ENCODE peak calls at places on chromosomes 13 and 19, in seven cellular contexts. N is progenitor cell of endocrine pancreas; C is CD4-positive, alpha-beta T cell; E is IMR-90; A is astrocyte of the spinal cord; G is endodermal cell; K is choroid plexus epithelial cell. W is an unnamed sample.

GRCh38 chr19:31772915-31773314 is 423.7 kb upstream of the TSHZ3 start:
- DNase-seq in G (no peak), N (no peak), C (no peak), E (no peak), K (no peak), A (no peak), W (no peak)

GRCh38 chr13:22596157-22596863 is 584.5 kb upstream of the SGCG start:
- DNase-seq in E (no peak), N (no peak), G (no peak), C (no peak), A (no peak), K (no peak), W (no peak)

GRCh38 chr13:49733181-49733951 is 42.1 kb upstream of the EBPL start:
- DNase-seq in C (no peak), N (no peak), G (no peak), K (peak), E (peak), A (no peak), W (no peak)

GRCh38 chr19:2042485-2043268 is 8.4 kb downstream of the MKNK2 start:
- DNase-seq in C (no peak), E (no peak), A (no peak), G (no peak), K (no peak), N (no peak), W (no peak)

GRCh38 chr13:99265823-99266426 is 7.7 kb upstream of the GPR18 start:
- DNase-seq in E (peak), K (peak), A (peak), N (no peak), G (no peak), C (no peak), W (peak)

GRCh38 chr13:53301449-53301848 is 272.8 kb downstream of the OLFM4 start:
- DNase-seq in E (no peak), K (no peak), C (no peak), N (no peak), G (no peak), A (no peak), W (no peak)

GRCh38 chr13:113928701-113929627 is 44.9 kb downstream of the C13orf46 start:
- DNase-seq in K (peak), G (peak), C (no peak), N (no peak), E (peak), A (peak), W (no peak)

GRCh38 chr13:43489168-43489730 is 297.5 kb downstream of the ENOX1 start:
- DNase-seq in E (no peak), A (no peak), G (no peak), C (no peak), K (no peak), N (no peak), W (no peak)

GRCh38 chr19:40609561-40610395 is 8.6 kb downstream of the LTBP4 start:
- DNase-seq in G (peak), E (no peak), C (peak), N (peak), K (peak), A (peak), W (peak)

GRCh38 chr19:45773384-45773783 is 4.3 kb upstream of the SIX5 start:
- DNase-seq in K (no peak), C (no peak), N (no peak), G (no peak), E (no peak), A (no peak), W (no peak)

GRCh38 chr13:110856941-110857835 is 57.7 kb downstream of the ANKRD10 start:
- DNase-seq in N (no peak), G (peak), C (no peak), A (no peak), E (no peak), K (no peak), W (no peak)

GRCh38 chr13:27770809-27771208 is 21.5 kb upstream of the GSX1 start:
- DNase-seq in K (peak), N (no peak), G (peak), C (no peak), A (no peak), E (peak), W (peak)

GRCh38 chr19:29634002-29634401 is 27.9 kb downstream of the POP4 start:
- DNase-seq in K (no peak), E (no peak), A (no peak), N (no peak), C (no peak), G (no peak), W (no peak)

GRCh38 chr19:33064117-33064777 is 441 bp downstream of the RHPN2 start:
- DNase-seq in C (peak), G (peak), A (no peak), K (no peak), E (no peak), N (peak), W (peak)

GRCh38 chr19:42511340-42511739 is 16.9 kb downstream of the CEACAM1 start:
- DNase-seq in N (no peak), C (no peak), E (no peak), G (no peak), K (no peak), A (no peak), W (no peak)

GRCh38 chr13:30151398-30151797 is 156.0 kb downstream of the KATNAL1 start:
- DNase-seq in N (no peak), K (no peak), C (no peak), E (no peak), A (no peak), G (no peak), W (no peak)

GRCh38 chr19:19059837-19060611 is 3.8 kb upstream of the SLC25A42 start:
- DNase-seq in G (no peak), K (no peak), E (no peak), N (no peak), A (no peak), C (no peak), W (no peak)

GRCh38 chr13:42398542-42398941 is 126.6 kb downstream of the AKAP11 start:
- DNase-seq in G (no peak), E (no peak), N (no peak), C (no peak), A (no peak), K (peak), W (no peak)

GRCh38 chr13:46728777-46729176 is 68.2 kb downstream of the ESD start:
- DNase-seq in K (peak), E (no peak), A (no peak), C (no peak), N (no peak), G (peak), W (peak)

GRCh38 chr13:27043013-27043412 is 128.6 kb downstream of the USP12 start:
- DNase-seq in C (no peak), E (peak), A (peak), N (no peak), G (no peak), K (peak), W (no peak)

GRCh38 chr13:85313761-85314503 is 485.3 kb downstream of the SLITRK6 start:
- DNase-seq in A (peak), G (peak), K (peak), N (no peak), E (peak), C (no peak), W (no peak)

GRCh38 chr19:3184847-3185481 is 766 bp upstream of the NCLN start:
- DNase-seq in G (no peak), N (no peak), K (peak), E (no peak), C (peak), A (no peak), W (peak)

GRCh38 chr13:90420683-90421082 is 926.8 kb upstream of the MIR17HG start:
- DNase-seq in C (no peak), N (no peak), A (no peak), E (peak), G (no peak), K (peak), W (no peak)

GRCh38 chr13:50379584-50379983 is 364.3 kb downstream of the KCNRG start:
- DNase-seq in G (no peak), C (no peak), E (no peak), N (no peak), K (no peak), A (no peak), W (no peak)

GRCh38 chr19:55898911-55899310 is 33.2 kb downstream of the NLRP13 start:
- DNase-seq in C (no peak), N (no peak), G (no peak), K (no peak), A (no peak), E (no peak), W (no peak)

GRCh38 chr19:8699908-8700307 is 1.3 kb upstream of the ACTL9 start:
- DNase-seq in K (no peak), E (no peak), N (no peak), G (no peak), A (no peak), C (no peak), W (no peak)

GRCh38 chr19:8696993-8697392 is 1.6 kb downstream of the ACTL9 start:
- DNase-seq in E (no peak), N (no peak), C (no peak), K (no peak), G (no peak), A (no peak), W (no peak)

GRCh38 chr19:8695911-8696310 is 2.7 kb downstream of the ACTL9 start:
- DNase-seq in G (no peak), N (no peak), K (no peak), E (no peak), A (no peak), C (no peak), W (no peak)

GRCh38 chr19:8697671-8698432 is 743 bp downstream of the ACTL9 start:
- DNase-seq in A (no peak), K (no peak), G (peak), N (no peak), C (no peak), E (no peak), W (no peak)

DNA sequence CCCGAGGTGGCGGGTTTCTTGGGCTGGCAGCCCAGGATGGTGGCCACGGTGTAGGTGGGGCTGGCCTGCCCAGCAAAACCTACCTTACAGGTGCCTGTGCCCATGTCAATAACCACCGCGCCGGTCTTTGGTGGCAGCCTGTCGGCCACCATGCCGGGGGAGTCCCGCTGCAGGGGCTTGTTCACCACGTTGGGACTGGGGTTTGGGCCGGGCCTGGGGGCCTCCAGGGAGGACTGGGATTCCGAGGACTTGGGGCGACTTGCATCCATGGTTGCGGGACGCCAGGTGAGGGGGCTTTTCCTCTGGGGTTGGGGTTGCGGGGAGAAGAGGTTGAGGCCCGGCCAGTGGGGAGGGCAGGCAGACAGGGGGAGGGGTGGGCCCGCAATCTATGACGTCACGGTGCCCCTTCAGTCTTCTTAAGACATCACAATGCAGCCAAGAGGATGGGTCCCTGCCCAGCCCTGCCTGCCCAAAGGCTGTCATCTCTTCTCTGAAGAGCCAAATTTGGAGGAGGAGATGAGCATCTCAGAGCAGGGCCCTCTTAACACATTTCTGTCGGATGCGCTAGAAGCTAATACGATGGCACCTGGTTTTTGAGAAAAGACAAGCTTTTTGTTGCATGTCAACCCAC is at the start of gene ACTL9:
- DNase-seq in E (no peak), K (no peak), N (no peak), A (no peak), G (no peak), C (no peak), W (no peak)
- TF ChIP-seq CTCF in E (no peak), K (no peak), N (no peak), A (no peak), G (no peak), C (no peak), W (no peak)

DNA sequence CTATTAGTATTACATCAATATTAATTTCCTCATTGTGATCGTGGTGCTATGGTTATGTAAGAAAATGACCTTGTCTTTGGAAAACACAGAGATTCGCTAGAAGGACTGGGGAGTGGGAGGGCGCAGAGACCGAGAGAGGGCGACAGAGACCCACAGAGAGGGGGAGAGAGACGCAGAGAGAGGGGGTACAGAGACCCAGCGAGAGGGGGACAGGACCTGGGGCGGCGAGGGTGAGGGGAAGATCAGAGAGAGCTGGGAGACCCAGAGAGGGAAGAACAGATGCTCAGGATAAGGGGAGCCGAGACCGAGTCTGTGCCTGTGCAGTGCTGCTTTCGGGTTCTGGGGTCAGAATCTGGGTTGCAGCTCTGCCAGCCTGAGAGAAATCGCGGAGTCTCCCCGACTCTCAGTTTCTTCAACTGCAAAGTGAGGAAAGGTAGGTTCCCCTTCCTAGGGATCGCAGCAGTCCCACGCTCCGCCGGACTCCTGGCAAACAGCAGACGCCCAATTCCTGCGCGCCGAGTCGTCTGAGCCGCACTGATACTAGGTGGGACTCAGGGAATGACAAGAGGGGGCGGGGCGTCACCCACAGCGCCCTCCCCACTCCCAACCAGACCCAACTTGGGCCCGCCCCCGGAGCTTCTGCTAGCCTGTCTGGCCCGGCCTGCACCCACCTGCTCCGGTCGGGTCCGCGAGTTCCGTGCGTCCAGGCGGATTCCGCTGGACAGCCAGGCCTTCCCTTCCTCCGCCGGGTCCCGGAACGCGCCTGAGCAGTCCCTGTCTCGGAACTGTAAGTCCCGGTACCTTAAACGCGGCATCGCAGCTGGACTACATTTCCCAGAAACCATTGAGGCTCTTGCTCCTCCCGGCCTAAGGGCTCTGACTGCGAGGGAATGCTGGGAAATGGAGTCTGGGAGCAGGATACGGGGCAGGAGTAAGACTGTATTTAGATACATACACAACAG is 15.3 kb downstream of the IZUMO2 start:
- DNase-seq in A (peak), G (peak), K (peak), E (peak), C (peak), N (peak), W (peak)
- TF ChIP-seq CTCF in A (peak), G (peak), K (peak), E (peak), C (peak), N (peak), W (no peak)

GRCh38 chr13:36857273-36857672 is 38.3 kb downstream of the RFXAP start:
- DNase-seq in E (no peak), C (no peak), N (no peak), K (no peak), G (no peak), A (no peak), W (no peak)
- TF ChIP-seq CTCF in E (no peak), C (no peak), N (no peak), K (no peak), G (no peak), A (no peak), W (no peak)

GRCh38 chr13:39279077-39279476 is 240.8 kb downstream of the NHLRC3 start:
- DNase-seq in E (no peak), G (no peak), C (no peak), N (no peak), K (no peak), A (no peak), W (no peak)
- TF ChIP-seq CTCF in E (no peak), G (no peak), C (no peak), N (no peak), K (no peak), A (no peak), W (no peak)

DNA sequence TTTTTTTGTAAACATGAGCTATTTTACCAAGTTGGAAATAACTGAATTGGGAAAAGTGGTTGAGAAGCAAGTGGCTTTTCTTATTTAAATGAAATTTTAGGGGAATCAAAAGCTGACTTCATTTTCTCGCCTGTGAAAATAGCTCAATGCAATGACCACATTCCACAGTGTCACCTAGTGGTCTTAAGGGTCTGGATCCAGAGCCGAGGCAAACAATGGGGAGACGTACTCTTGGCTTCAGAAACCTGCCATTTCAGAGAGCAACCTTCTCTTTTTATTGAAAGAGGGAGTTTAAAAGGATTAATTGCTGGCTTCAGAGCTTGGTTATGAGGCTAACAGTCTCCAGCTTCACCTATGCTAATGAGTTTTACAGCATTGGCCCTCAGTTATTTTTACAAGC is 39.7 kb upstream of the RXFP2 start:
- DNase-seq in N (no peak), C (no peak), G (peak), E (no peak), K (peak), A (no peak), W (no peak)
- TF ChIP-seq CTCF in N (peak), C (no peak), G (peak), E (no peak), K (peak), A (peak), W (no peak)

W was measured in GM20000.